ENCODE peak calls at places on chromosomes 1 and 21, in nine cellular contexts. One of them, this sample, is unnamed.

GRCh38 chr1:183318433-183318832 is 99.7 kb downstream of the NMNAT2 start:
- DNase-seq in HCT116: no peak
- DNase-seq in sigmoid colon: peak
- DNase-seq in GM12891: no peak
- DNase-seq in suprapubic skin: peak
- DNase-seq in prostate gland: peak
- DNase-seq in GM12878: peak
- DNase-seq in GM23338: peak
- DNase-seq in H1: no peak
- DNase-seq in this sample: no peak

GRCh38 chr1:183023146-183023600 is at the start of gene LAMC1:
- DNase-seq in sigmoid colon: peak
- DNase-seq in suprapubic skin: peak
- DNase-seq in HCT116: no peak
- DNase-seq in GM12891: peak
- DNase-seq in GM23338: peak
- DNase-seq in GM12878: no peak
- DNase-seq in prostate gland: peak
- DNase-seq in H1: peak
- DNase-seq in this sample: no peak

GRCh38 chr1:208024406-208024805 is 113.5 kb upstream of the CD34 start:
- DNase-seq in HCT116: no peak
- DNase-seq in GM23338: no peak
- DNase-seq in GM12891: no peak
- DNase-seq in GM12878: no peak
- DNase-seq in sigmoid colon: no peak
- DNase-seq in prostate gland: no peak
- DNase-seq in H1: no peak
- DNase-seq in suprapubic skin: no peak
- DNase-seq in this sample: no peak

GRCh38 chr1:67171978-67172377 is 5.7 kb downstream of the IL23R start:
- DNase-seq in GM12891: no peak
- DNase-seq in H1: no peak
- DNase-seq in suprapubic skin: no peak
- DNase-seq in HCT116: no peak
- DNase-seq in prostate gland: no peak
- DNase-seq in sigmoid colon: no peak
- DNase-seq in GM12878: no peak
- DNase-seq in GM23338: no peak
- DNase-seq in this sample: no peak

GRCh38 chr1:17305576-17306095 is 2.4 kb upstream of the PADI4 start:
- DNase-seq in prostate gland: no peak
- DNase-seq in GM23338: no peak
- DNase-seq in HCT116: no peak
- DNase-seq in suprapubic skin: peak
- DNase-seq in sigmoid colon: peak
- DNase-seq in H1: no peak
- DNase-seq in GM12891: no peak
- DNase-seq in GM12878: no peak
- DNase-seq in this sample: no peak

GRCh38 chr1:201999625-202000238 is 10.7 kb upstream of the ELF3 start:
- DNase-seq in GM12891: peak
- DNase-seq in GM23338: peak
- DNase-seq in sigmoid colon: no peak
- DNase-seq in H1: no peak
- DNase-seq in HCT116: no peak
- DNase-seq in suprapubic skin: no peak
- DNase-seq in GM12878: no peak
- DNase-seq in prostate gland: no peak
- DNase-seq in this sample: no peak

GRCh38 chr1:10537082-10537766 is 62.5 kb downstream of the PEX14 start:
- DNase-seq in GM12891: no peak
- DNase-seq in suprapubic skin: no peak
- DNase-seq in GM23338: no peak
- DNase-seq in prostate gland: no peak
- DNase-seq in sigmoid colon: no peak
- DNase-seq in HCT116: no peak
- DNase-seq in H1: no peak
- DNase-seq in GM12878: no peak
- DNase-seq in this sample: no peak

GRCh38 chr1:4825841-4826450 is 171.5 kb downstream of the AJAP1 start:
- DNase-seq in suprapubic skin: no peak
- DNase-seq in GM12891: peak
- DNase-seq in sigmoid colon: no peak
- DNase-seq in GM12878: no peak
- DNase-seq in prostate gland: no peak
- DNase-seq in HCT116: no peak
- DNase-seq in H1: no peak
- DNase-seq in GM23338: no peak
- DNase-seq in this sample: no peak

GRCh38 chr1:93437976-93438605 is 9.8 kb upstream of the FNBP1L start:
- DNase-seq in GM23338: peak
- DNase-seq in GM12878: no peak
- DNase-seq in prostate gland: no peak
- DNase-seq in HCT116: no peak
- DNase-seq in H1: no peak
- DNase-seq in suprapubic skin: no peak
- DNase-seq in sigmoid colon: no peak
- DNase-seq in GM12891: no peak
- DNase-seq in this sample: peak

GRCh38 chr1:115134231-115134630 is 44.9 kb upstream of the TSPAN2 start:
- DNase-seq in HCT116: no peak
- DNase-seq in sigmoid colon: no peak
- DNase-seq in GM23338: no peak
- DNase-seq in prostate gland: no peak
- DNase-seq in H1: no peak
- DNase-seq in GM12891: no peak
- DNase-seq in GM12878: no peak
- DNase-seq in suprapubic skin: no peak
- DNase-seq in this sample: no peak

GRCh38 chr1:28591708-28592313 is at the start of gene RAB42:
- DNase-seq in sigmoid colon: peak
- DNase-seq in suprapubic skin: no peak
- DNase-seq in GM12891: no peak
- DNase-seq in GM12878: no peak
- DNase-seq in H1: peak
- DNase-seq in GM23338: peak
- DNase-seq in prostate gland: no peak
- DNase-seq in HCT116: no peak
- DNase-seq in this sample: no peak

GRCh38 chr1:33099290-33100118 is 18.6 kb downstream of the AZIN2 start:
- DNase-seq in suprapubic skin: no peak
- DNase-seq in H1: peak
- DNase-seq in GM12891: no peak
- DNase-seq in prostate gland: peak
- DNase-seq in GM12878: peak
- DNase-seq in HCT116: peak
- DNase-seq in GM23338: peak
- DNase-seq in sigmoid colon: no peak
- DNase-seq in this sample: peak

GRCh38 chr1:5265416-5266075 is 611.1 kb downstream of the AJAP1 start:
- DNase-seq in GM12891: no peak
- DNase-seq in sigmoid colon: peak
- DNase-seq in HCT116: no peak
- DNase-seq in prostate gland: no peak
- DNase-seq in H1: no peak
- DNase-seq in GM12878: no peak
- DNase-seq in suprapubic skin: no peak
- DNase-seq in GM23338: no peak
- DNase-seq in this sample: no peak

GRCh38 chr1:204072951-204073836 is at the start of gene SOX13:
- DNase-seq in HCT116: peak
- DNase-seq in H1: peak
- DNase-seq in GM12891: no peak
- DNase-seq in suprapubic skin: peak
- DNase-seq in GM23338: peak
- DNase-seq in GM12878: no peak
- DNase-seq in sigmoid colon: peak
- DNase-seq in prostate gland: peak
- DNase-seq in this sample: no peak

GRCh38 chr1:212482006-212482351 is 49.3 kb downstream of the NENF start:
- DNase-seq in GM12878: no peak
- DNase-seq in suprapubic skin: no peak
- DNase-seq in H1: no peak
- DNase-seq in GM12891: no peak
- DNase-seq in sigmoid colon: no peak
- DNase-seq in HCT116: no peak
- DNase-seq in GM23338: no peak
- DNase-seq in prostate gland: no peak
- DNase-seq in this sample: no peak

GRCh38 chr1:42176902-42177519 is 12.5 kb upstream of the GUCA2A start:
- DNase-seq in prostate gland: peak
- DNase-seq in suprapubic skin: no peak
- DNase-seq in GM23338: peak
- DNase-seq in HCT116: no peak
- DNase-seq in GM12891: peak
- DNase-seq in GM12878: no peak
- DNase-seq in H1: no peak
- DNase-seq in sigmoid colon: no peak
- DNase-seq in this sample: no peak

GRCh38 chr21:15943009-15943666 is 213.4 kb downstream of the USP25 start:
- DNase-seq in suprapubic skin: no peak
- DNase-seq in prostate gland: no peak
- DNase-seq in GM12891: no peak
- DNase-seq in GM23338: no peak
- DNase-seq in HCT116: no peak
- DNase-seq in GM12878: no peak
- DNase-seq in H1: no peak
- DNase-seq in sigmoid colon: no peak
- DNase-seq in this sample: no peak

GRCh38 chr1:97867127-97867526 is 53.7 kb downstream of the DPYD start:
- DNase-seq in GM23338: no peak
- DNase-seq in GM12891: no peak
- DNase-seq in GM12878: no peak
- DNase-seq in HCT116: no peak
- DNase-seq in suprapubic skin: no peak
- DNase-seq in H1: no peak
- DNase-seq in sigmoid colon: no peak
- DNase-seq in prostate gland: no peak
- DNase-seq in this sample: no peak

DNA sequence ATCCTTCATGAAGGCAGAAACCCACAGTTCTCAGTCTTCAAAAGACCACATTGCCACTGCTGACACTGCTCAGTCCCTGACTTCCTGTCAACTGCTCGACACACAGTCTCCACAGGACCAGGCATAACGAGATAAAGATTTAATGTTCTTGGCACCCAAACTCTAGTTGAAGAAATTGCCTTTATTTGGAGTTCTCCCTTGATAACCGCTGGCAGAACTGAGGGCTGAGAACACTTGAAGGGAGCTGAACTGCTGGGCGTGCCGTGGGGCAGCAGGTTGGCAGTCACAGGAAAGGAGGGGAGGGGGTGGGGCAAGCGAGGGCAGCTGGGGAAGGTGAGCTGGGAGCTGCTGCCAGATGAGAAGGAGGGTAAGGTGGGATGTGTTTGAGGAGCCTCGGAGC is 15.9 kb downstream of the HENMT1 start:
- DNase-seq in GM23338: no peak
- DNase-seq in suprapubic skin: no peak
- DNase-seq in GM12878: no peak
- DNase-seq in sigmoid colon: no peak
- DNase-seq in HCT116: no peak
- DNase-seq in GM12891: no peak
- DNase-seq in prostate gland: no peak
- DNase-seq in H1: no peak
- DNase-seq in this sample: no peak
- TF ChIP-seq POLR2AphosphoS5 in GM23338: no peak
- TF ChIP-seq POLR2AphosphoS5 in suprapubic skin: no peak
- TF ChIP-seq POLR2AphosphoS5 in GM12878: no peak
- TF ChIP-seq POLR2AphosphoS5 in sigmoid colon: no peak
- TF ChIP-seq POLR2AphosphoS5 in HCT116: no peak
- TF ChIP-seq POLR2AphosphoS5 in GM12891: no peak
- TF ChIP-seq POLR2AphosphoS5 in prostate gland: no peak
- TF ChIP-seq POLR2AphosphoS5 in H1: no peak
- TF ChIP-seq POLR2AphosphoS5 in this sample: no peak

GRCh38 chr1:59549903-59550302 is 253.0 kb downstream of the FGGY start:
- DNase-seq in prostate gland: no peak
- DNase-seq in sigmoid colon: peak
- DNase-seq in H1: no peak
- DNase-seq in GM12878: no peak
- DNase-seq in GM12891: no peak
- DNase-seq in HCT116: no peak
- DNase-seq in suprapubic skin: peak
- DNase-seq in GM23338: no peak
- DNase-seq in this sample: no peak
- TF ChIP-seq POLR2AphosphoS5 in prostate gland: peak
- TF ChIP-seq POLR2AphosphoS5 in sigmoid colon: peak
- TF ChIP-seq POLR2AphosphoS5 in H1: no peak
- TF ChIP-seq POLR2AphosphoS5 in GM12878: no peak
- TF ChIP-seq POLR2AphosphoS5 in GM12891: no peak
- TF ChIP-seq POLR2AphosphoS5 in HCT116: no peak
- TF ChIP-seq POLR2AphosphoS5 in suprapubic skin: no peak
- TF ChIP-seq POLR2AphosphoS5 in GM23338: no peak
- TF ChIP-seq POLR2AphosphoS5 in this sample: no peak

GRCh38 chr21:40047993-40048730 is 180.9 kb downstream of the PCP4 start:
- DNase-seq in sigmoid colon: peak
- DNase-seq in GM12878: no peak
- DNase-seq in GM12891: no peak
- DNase-seq in prostate gland: no peak
- DNase-seq in H1: no peak
- DNase-seq in GM23338: no peak
- DNase-seq in HCT116: no peak
- DNase-seq in suprapubic skin: no peak
- DNase-seq in this sample: no peak
- TF ChIP-seq POLR2AphosphoS5 in sigmoid colon: peak
- TF ChIP-seq POLR2AphosphoS5 in GM12878: no peak
- TF ChIP-seq POLR2AphosphoS5 in GM12891: no peak
- TF ChIP-seq POLR2AphosphoS5 in prostate gland: no peak
- TF ChIP-seq POLR2AphosphoS5 in H1: no peak
- TF ChIP-seq POLR2AphosphoS5 in GM23338: no peak
- TF ChIP-seq POLR2AphosphoS5 in HCT116: no peak
- TF ChIP-seq POLR2AphosphoS5 in suprapubic skin: no peak
- TF ChIP-seq POLR2AphosphoS5 in this sample: no peak

GRCh38 chr1:35175067-35176001 is 17.6 kb downstream of the SFPQ start:
- DNase-seq in GM12878: no peak
- DNase-seq in sigmoid colon: no peak
- DNase-seq in prostate gland: no peak
- DNase-seq in suprapubic skin: no peak
- DNase-seq in H1: no peak
- DNase-seq in GM23338: no peak
- DNase-seq in GM12891: no peak
- DNase-seq in HCT116: no peak
- DNase-seq in this sample: no peak
- TF ChIP-seq POLR2AphosphoS5 in GM12878: peak
- TF ChIP-seq POLR2AphosphoS5 in sigmoid colon: no peak
- TF ChIP-seq POLR2AphosphoS5 in prostate gland: no peak
- TF ChIP-seq POLR2AphosphoS5 in suprapubic skin: no peak
- TF ChIP-seq POLR2AphosphoS5 in H1: peak
- TF ChIP-seq POLR2AphosphoS5 in GM23338: peak
- TF ChIP-seq POLR2AphosphoS5 in GM12891: peak
- TF ChIP-seq POLR2AphosphoS5 in HCT116: peak
- TF ChIP-seq POLR2AphosphoS5 in this sample: peak

GRCh38 chr1:226674892-226675719 is 64.0 kb downstream of the ITPKB start:
- DNase-seq in sigmoid colon: peak
- DNase-seq in HCT116: no peak
- DNase-seq in suprapubic skin: no peak
- DNase-seq in GM12878: peak
- DNase-seq in GM23338: no peak
- DNase-seq in prostate gland: no peak
- DNase-seq in H1: no peak
- DNase-seq in GM12891: peak
- DNase-seq in this sample: peak
- TF ChIP-seq POLR2AphosphoS5 in sigmoid colon: no peak
- TF ChIP-seq POLR2AphosphoS5 in HCT116: no peak
- TF ChIP-seq POLR2AphosphoS5 in suprapubic skin: no peak
- TF ChIP-seq POLR2AphosphoS5 in GM12878: no peak
- TF ChIP-seq POLR2AphosphoS5 in GM23338: no peak
- TF ChIP-seq POLR2AphosphoS5 in prostate gland: no peak
- TF ChIP-seq POLR2AphosphoS5 in H1: no peak
- TF ChIP-seq POLR2AphosphoS5 in GM12891: no peak
- TF ChIP-seq POLR2AphosphoS5 in this sample: no peak

GRCh38 chr21:46307625-46308024 is 16.0 kb downstream of the C21orf58 start:
- DNase-seq in GM12891: no peak
- DNase-seq in HCT116: no peak
- DNase-seq in GM23338: no peak
- DNase-seq in H1: no peak
- DNase-seq in GM12878: no peak
- DNase-seq in sigmoid colon: no peak
- DNase-seq in suprapubic skin: no peak
- DNase-seq in prostate gland: no peak
- DNase-seq in this sample: no peak
- TF ChIP-seq POLR2AphosphoS5 in GM12891: no peak
- TF ChIP-seq POLR2AphosphoS5 in HCT116: no peak
- TF ChIP-seq POLR2AphosphoS5 in GM23338: no peak
- TF ChIP-seq POLR2AphosphoS5 in H1: no peak
- TF ChIP-seq POLR2AphosphoS5 in GM12878: no peak
- TF ChIP-seq POLR2AphosphoS5 in sigmoid colon: no peak
- TF ChIP-seq POLR2AphosphoS5 in suprapubic skin: no peak
- TF ChIP-seq POLR2AphosphoS5 in prostate gland: no peak
- TF ChIP-seq POLR2AphosphoS5 in this sample: no peak

This sample was measured in SK-N-MC.